ENCODE peak calls at places on chromosomes 7 and 10, in seven cellular contexts. L, Y, H, V, K, D and Q are unnamed samples.

GRCh38 chr10:113802997-113803396 is 50.9 kb downstream of the DCLRE1A start:
- DNase-seq in L (no peak), Y (no peak), H (no peak), V (no peak), K (peak; percentile 2), D (no peak), Q (no peak)

GRCh38 chr7:99558306-99559275 is at the start of gene ZNF655:
- DNase-seq in L (peak; percentile 98), Y (peak; percentile 89), H (no peak), V (peak; percentile 94), K (peak; percentile 85), D (peak; percentile 97), Q (peak; percentile 83)

GRCh38 chr10:18334116-18334867 is 194.1 kb downstream of the CACNB2 start:
- DNase-seq in L (no peak), Y (no peak), H (no peak), V (no peak), K (peak; percentile 18), D (no peak), Q (no peak)

GRCh38 chr7:139639563-139639962 is 116.1 kb downstream of the CLEC2L start:
- DNase-seq in L (no peak), Y (no peak), H (no peak), V (no peak), K (no peak), D (no peak), Q (no peak)

GRCh38 chr7:116265881-116266280 is 55.5 kb downstream of the TES start:
- DNase-seq in L (no peak), Y (no peak), H (no peak), V (no peak), K (peak; percentile 63), D (no peak), Q (no peak)

GRCh38 chr10:77328272-77328816 is 309.3 kb downstream of the KCNMA1 start:
- DNase-seq in L (peak; percentile 39), Y (no peak), H (no peak), V (no peak), K (peak; percentile 48), D (no peak), Q (no peak)

GRCh38 chr10:6145979-6146432 is 56.7 kb upstream of the PFKFB3 start:
- DNase-seq in L (no peak), Y (no peak), H (no peak), V (no peak), K (no peak), D (no peak), Q (no peak)

GRCh38 chr7:35555934-35556333 is 139.0 kb downstream of the HERPUD2 start:
- DNase-seq in L (no peak), Y (no peak), H (no peak), V (no peak), K (peak; percentile 16), D (no peak), Q (no peak)

GRCh38 chr10:24901686-24902399 is 50.6 kb downstream of the PRTFDC1 start:
- DNase-seq in L (peak; percentile 72), Y (no peak), H (no peak), V (peak; percentile 23), K (peak; percentile 98), D (no peak), Q (no peak)

GRCh38 chr10:130039141-130039540 is 71.5 kb downstream of the C10orf143 start:
- DNase-seq in L (no peak), Y (peak; percentile 8), H (no peak), V (no peak), K (no peak), D (peak; percentile 33), Q (no peak)

GRCh38 chr10:108970016-108970415 is 953.3 kb downstream of the XPNPEP1 start:
- DNase-seq in L (peak; percentile 4), Y (no peak), H (peak; percentile 1), V (no peak), K (peak; percentile 8), D (no peak), Q (no peak)

GRCh38 chr7:74395745-74396311 is 57.9 kb upstream of the GTF2IRD1 start:
- DNase-seq in L (no peak), Y (no peak), H (no peak), V (no peak), K (no peak), D (peak; percentile 30), Q (no peak)

GRCh38 chr7:114988755-114989154 is 66.9 kb downstream of the MDFIC start:
- DNase-seq in L (no peak), Y (peak; percentile 54), H (no peak), V (no peak), K (peak; percentile 83), D (peak; percentile 53), Q (peak; percentile 45)

GRCh38 chr10:75651452-75651851 is 220.0 kb downstream of the LRMDA start:
- DNase-seq in L (no peak), Y (no peak), H (peak; percentile 13), V (no peak), K (no peak), D (no peak), Q (no peak)

GRCh38 chr7:42053834-42054233 is 183.2 kb downstream of the GLI3 start:
- DNase-seq in L (no peak), Y (no peak), H (no peak), V (no peak), K (peak; percentile 15), D (no peak), Q (no peak)

GRCh38 chr10:26879744-26880143 is 19.0 kb upstream of the ABI1 start:
- DNase-seq in L (no peak), Y (peak; percentile 94), H (no peak), V (no peak), K (no peak), D (no peak), Q (no peak)

GRCh38 chr7:15495170-15495569 is 66.6 kb downstream of the AGMO start:
- DNase-seq in L (no peak), Y (no peak), H (no peak), V (no peak), K (no peak), D (no peak), Q (no peak)

GRCh38 chr10:110498087-110498981 is 627 bp downstream of the DUSP5 start:
- DNase-seq in L (peak; percentile 47), Y (peak; percentile 64), H (no peak), V (peak; percentile 59), K (peak; percentile 48), D (peak; percentile 79), Q (peak; percentile 20)
- H3K27ac ChIP-seq in L (peak overlapping the region; percentile 59), Y (peak overlapping the region; percentile 88), H (no peak overlapping the region), V (peak overlapping the region; percentile 79), K (peak overlapping the region; percentile 73), D (peak overlapping the region; percentile 96), Q (peak overlapping the region; percentile 88)

GRCh38 chr7:1916621-1916970 is 246.5 kb downstream of the ELFN1 start:
- DNase-seq in L (no peak), Y (no peak), H (no peak), V (no peak), K (no peak), D (no peak), Q (no peak)
- TF ChIP-seq POLR2A in L (no peak), Y (no peak), H (no peak), V (no peak), K (no peak), D (no peak), Q (no peak)

GRCh38 chr10:61181832-61182231 is 237.8 kb upstream of the RHOBTB1 start:
- DNase-seq in L (no peak), Y (no peak), H (no peak), V (no peak), K (no peak), D (no peak), Q (no peak)

GRCh38 chr10:61183971-61184370 is 240.0 kb upstream of the RHOBTB1 start:
- DNase-seq in L (no peak), Y (no peak), H (no peak), V (no peak), K (no peak), D (no peak), Q (no peak)

GRCh38 chr10:61175331-61175730 is 231.3 kb upstream of the RHOBTB1 start:
- DNase-seq in L (no peak), Y (no peak), H (no peak), V (no peak), K (peak; percentile 26), D (no peak), Q (peak; percentile 13)

GRCh38 chr10:61176428-61176827 is 232.4 kb upstream of the RHOBTB1 start:
- DNase-seq in L (no peak), Y (no peak), H (no peak), V (no peak), K (no peak), D (no peak), Q (no peak)

GRCh38 chr10:61179734-61180133 is 235.7 kb upstream of the RHOBTB1 start:
- DNase-seq in L (no peak), Y (no peak), H (no peak), V (no peak), K (no peak), D (no peak), Q (no peak)
- H3K36me3 ChIP-seq in L (no peaks in the 10 kb centered on the region), Y (no peaks in the 10 kb centered on the region), H (no peaks in the 10 kb centered on the region), V (no peaks in the 10 kb centered on the region), K (no peaks in the 10 kb centered on the region), D (no peaks in the 10 kb centered on the region), Q (no peaks in the 10 kb centered on the region)

DNA sequence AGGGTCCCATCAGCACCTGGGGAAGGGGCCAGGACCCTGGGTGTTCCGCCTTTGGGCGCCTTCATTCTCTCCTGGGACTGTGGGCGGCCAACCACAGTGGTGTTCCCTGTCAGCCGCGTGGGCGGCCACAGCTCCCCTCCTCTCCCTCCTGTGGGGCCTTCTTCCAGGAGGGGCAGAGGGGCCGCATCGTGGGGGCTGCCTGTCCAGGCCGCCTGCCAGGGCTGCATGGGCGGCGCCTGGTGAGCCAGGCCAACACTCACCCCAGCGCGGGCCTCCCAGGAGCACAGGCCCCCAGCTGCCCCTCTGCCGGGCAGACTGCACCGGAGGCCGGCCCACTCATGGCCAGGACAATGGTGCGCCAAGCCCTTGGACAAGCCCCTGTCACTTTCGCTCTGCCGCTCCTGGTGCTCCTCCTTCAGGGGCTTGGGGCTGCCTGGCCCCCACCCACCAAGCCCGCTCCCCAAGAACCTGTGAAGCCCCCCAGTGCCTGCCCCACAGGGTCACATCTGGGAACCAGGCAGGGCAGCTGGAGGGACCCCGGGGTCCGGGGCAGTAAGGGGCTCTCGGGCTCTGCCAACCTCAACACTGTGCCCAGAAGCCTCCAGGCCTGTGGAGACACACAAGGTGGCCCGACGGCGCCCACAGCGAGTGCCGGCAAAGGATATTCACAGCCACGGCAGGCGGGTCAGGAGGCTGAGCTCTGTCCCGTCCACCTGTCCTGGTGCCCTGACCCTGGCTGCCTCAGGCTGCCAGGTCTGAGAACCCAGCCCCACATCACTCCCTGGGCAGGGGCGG is 42.8 kb downstream of the AP5Z1 start:
- DNase-seq in L (no peak), Y (no peak), H (no peak), V (no peak), K (no peak), D (no peak), Q (no peak)
- H3K27ac ChIP-seq in L (no peak overlapping the region), Y (no peak overlapping the region), H (no peak overlapping the region), V (no peak overlapping the region), K (no peak overlapping the region), D (no peak overlapping the region), Q (peak overlapping the region; percentile 43)

GRCh38 chr10:93702278-93703001 is at the start of gene FRA10AC1:
- DNase-seq in L (peak; percentile 80), Y (peak; percentile 94), H (peak; percentile 65), V (peak; percentile 89), K (peak; percentile 92), D (peak; percentile 98), Q (peak; percentile 87)
- TF ChIP-seq POLR2A in L (peak; percentile 77), Y (peak; percentile 30), H (peak; percentile 88), V (peak; percentile 34), K (no peak), D (peak; percentile 21), Q (peak; percentile 71)